ENCODE peak calls at places on chromosomes 2 and 18, in four cellular contexts. One of them, this sample, is unnamed.

GRCh38 chr2:179842498-179843153 is 18.8 kb downstream of the ZNF385B start:
- DNase-seq in T-helper 1 cell: no peak
- DNase-seq in AG04450: no peak
- DNase-seq in heart left ventricle: no peak
- DNase-seq in this sample: no peak

GRCh38 chr2:39990335-39990734 is 211.3 kb upstream of the THUMPD2 start:
- DNase-seq in AG04450: no peak
- DNase-seq in heart left ventricle: no peak
- DNase-seq in T-helper 1 cell: no peak
- DNase-seq in this sample: no peak

GRCh38 chr2:120702061-120702460 is 33.6 kb upstream of the GLI2 start:
- DNase-seq in T-helper 1 cell: no peak
- DNase-seq in heart left ventricle: no peak
- DNase-seq in AG04450: no peak
- DNase-seq in this sample: no peak

GRCh38 chr2:130374587-130375290 is 18.9 kb downstream of the PTPN18 start:
- DNase-seq in AG04450: no peak
- DNase-seq in heart left ventricle: peak
- DNase-seq in T-helper 1 cell: no peak
- DNase-seq in this sample: no peak

GRCh38 chr2:185984670-185985069 is 246.1 kb downstream of the FSIP2 start:
- DNase-seq in AG04450: no peak
- DNase-seq in heart left ventricle: no peak
- DNase-seq in T-helper 1 cell: no peak
- DNase-seq in this sample: no peak

GRCh38 chr2:230520875-230521155 is 104.8 kb downstream of the SP100 start:
- DNase-seq in AG04450: no peak
- DNase-seq in heart left ventricle: no peak
- DNase-seq in T-helper 1 cell: no peak
- DNase-seq in this sample: no peak

GRCh38 chr2:37587817-37588216 is 83.6 kb downstream of the CDC42EP3 start:
- DNase-seq in T-helper 1 cell: no peak
- DNase-seq in AG04450: no peak
- DNase-seq in heart left ventricle: no peak
- DNase-seq in this sample: no peak

GRCh38 chr2:159722580-159722979 is 10.3 kb downstream of the MARCHF7 start:
- DNase-seq in heart left ventricle: no peak
- DNase-seq in AG04450: no peak
- DNase-seq in T-helper 1 cell: no peak
- DNase-seq in this sample: no peak

GRCh38 chr2:39234754-39235153 is 9.0 kb downstream of the CDKL4 start:
- DNase-seq in AG04450: no peak
- DNase-seq in heart left ventricle: no peak
- DNase-seq in T-helper 1 cell: no peak
- DNase-seq in this sample: no peak

GRCh38 chr2:150938586-150938985 is 323.1 kb downstream of the RBM43 start:
- DNase-seq in T-helper 1 cell: no peak
- DNase-seq in AG04450: no peak
- DNase-seq in heart left ventricle: no peak
- DNase-seq in this sample: no peak

GRCh38 chr2:151111599-151112278 is 149.9 kb downstream of the RBM43 start:
- DNase-seq in heart left ventricle: no peak
- DNase-seq in AG04450: peak
- DNase-seq in T-helper 1 cell: no peak
- DNase-seq in this sample: no peak

GRCh38 chr2:201907128-201907886 is 101.0 kb downstream of the CDK15 start:
- DNase-seq in T-helper 1 cell: no peak
- DNase-seq in AG04450: no peak
- DNase-seq in heart left ventricle: peak
- DNase-seq in this sample: no peak

GRCh38 chr2:96404446-96405373 is 69.1 kb downstream of the NCAPH start:
- DNase-seq in AG04450: no peak
- DNase-seq in T-helper 1 cell: no peak
- DNase-seq in heart left ventricle: peak
- DNase-seq in this sample: no peak

GRCh38 chr2:170408461-170409163 is 230.7 kb downstream of the MYO3B start:
- DNase-seq in AG04450: no peak
- DNase-seq in T-helper 1 cell: no peak
- DNase-seq in heart left ventricle: no peak
- DNase-seq in this sample: no peak

GRCh38 chr2:198028955-198029354 is 224.6 kb downstream of the PLCL1 start:
- DNase-seq in heart left ventricle: no peak
- DNase-seq in AG04450: no peak
- DNase-seq in T-helper 1 cell: no peak
- DNase-seq in this sample: no peak

GRCh38 chr2:108573070-108573469 is 38.8 kb downstream of the LIMS1 start:
- DNase-seq in AG04450: no peak
- DNase-seq in T-helper 1 cell: no peak
- DNase-seq in heart left ventricle: no peak
- DNase-seq in this sample: no peak

GRCh38 chr2:121944072-121944829 is 188.8 kb downstream of the TSN start:
- DNase-seq in T-helper 1 cell: no peak
- DNase-seq in AG04450: no peak
- DNase-seq in heart left ventricle: peak
- DNase-seq in this sample: no peak

GRCh38 chr2:120914839-120915521 is 179.3 kb downstream of the GLI2 start:
- DNase-seq in AG04450: peak
- DNase-seq in T-helper 1 cell: no peak
- DNase-seq in heart left ventricle: peak
- DNase-seq in this sample: no peak

GRCh38 chr2:174546519-174547506 is 50.8 kb downstream of the WIPF1 start:
- DNase-seq in AG04450: no peak
- DNase-seq in heart left ventricle: no peak
- DNase-seq in T-helper 1 cell: no peak
- DNase-seq in this sample: no peak

GRCh38 chr2:44572196-44572900 is 210.6 kb downstream of the CAMKMT start:
- DNase-seq in heart left ventricle: no peak
- DNase-seq in AG04450: no peak
- DNase-seq in T-helper 1 cell: no peak
- DNase-seq in this sample: no peak

GRCh38 chr2:152432765-152433164 is 97.8 kb downstream of the FMNL2 start:
- DNase-seq in T-helper 1 cell: no peak
- DNase-seq in AG04450: no peak
- DNase-seq in heart left ventricle: no peak
- DNase-seq in this sample: no peak

GRCh38 chr2:218003994-218004419 is 1.2 kb upstream of the TNS1 start:
- DNase-seq in AG04450: peak
- DNase-seq in heart left ventricle: peak
- DNase-seq in T-helper 1 cell: no peak
- DNase-seq in this sample: no peak

GRCh38 chr18:50982802-50983179 is 15.0 kb downstream of the ELAC1 start:
- DNase-seq in T-helper 1 cell: no peak
- DNase-seq in AG04450: no peak
- DNase-seq in heart left ventricle: no peak
- DNase-seq in this sample: no peak

GRCh38 chr2:9307505-9307904 is 100.9 kb downstream of the ASAP2 start:
- DNase-seq in T-helper 1 cell: no peak
- DNase-seq in heart left ventricle: no peak
- DNase-seq in AG04450: no peak
- DNase-seq in this sample: no peak

GRCh38 chr2:191675807-191676667 is 1.9 kb upstream of the NABP1 start:
- DNase-seq in T-helper 1 cell: peak
- DNase-seq in heart left ventricle: peak
- DNase-seq in AG04450: no peak
- DNase-seq in this sample: no peak

GRCh38 chr2:86413296-86414085 is 27.7 kb upstream of the KDM3A start:
- DNase-seq in AG04450: no peak
- DNase-seq in T-helper 1 cell: no peak
- DNase-seq in heart left ventricle: no peak
- DNase-seq in this sample: no peak

GRCh38 chr2:230418341-230419016 is 2.5 kb downstream of the SP100 start:
- DNase-seq in T-helper 1 cell: no peak
- DNase-seq in AG04450: no peak
- DNase-seq in heart left ventricle: peak
- DNase-seq in this sample: no peak

This sample was measured in right lobe of liver.